ENCODE peak calls at places on chromosomes 2 and 18, in five cellular contexts. K is Peyer's patch, Y is cortex of kidney, X is Right ventricle myocardium inferior, I is left colon. A is an unnamed sample.

GRCh38 chr2:83022631-83023210 is 1436.4 kb downstream of the SUCLG1 start:
- DNase-seq in K (no peak), Y (no peak), X (no peak), I (no peak), A (no peak)

GRCh38 chr2:10495988-10496313 is 47.8 kb upstream of the ODC1 start:
- DNase-seq in K (no peak), Y (no peak), X (no peak), I (no peak), A (no peak)

GRCh38 chr18:50518787-50519520 is 40.9 kb upstream of the MAPK4 start:
- DNase-seq in K (no peak), Y (no peak), X (no peak), I (no peak), A (no peak)

GRCh38 chr2:231452799-231453508 is 11.3 kb downstream of the NCL start:
- DNase-seq in K (no peak), Y (no peak), X (no peak), I (no peak), A (peak)

GRCh38 chr2:129078548-129078947 is 759.9 kb upstream of the HS6ST1 start:
- DNase-seq in K (no peak), Y (no peak), X (no peak), I (no peak), A (no peak)

GRCh38 chr18:25880441-25880840 is 210.0 kb downstream of the SS18 start:
- DNase-seq in K (no peak), Y (no peak), X (no peak), I (no peak), A (no peak)

GRCh38 chr2:75403991-75404428 is 156.7 kb downstream of the EVA1A start:
- DNase-seq in K (no peak), Y (no peak), X (no peak), I (no peak), A (peak)

GRCh38 chr2:120398961-120399888 is 53.3 kb downstream of the INHBB start:
- DNase-seq in K (no peak), Y (no peak), X (no peak), I (peak), A (no peak)

GRCh38 chr2:168515502-168515901 is 59.4 kb downstream of the CERS6 start:
- DNase-seq in K (no peak), Y (no peak), X (no peak), I (no peak), A (no peak)

GRCh38 chr18:27143580-27144287 is 41.4 kb downstream of the CHST9 start:
- DNase-seq in K (no peak), Y (no peak), X (peak), I (no peak), A (no peak)

GRCh38 chr2:205699554-205700289 is 17.4 kb downstream of the NRP2 start:
- DNase-seq in K (no peak), Y (no peak), X (no peak), I (no peak), A (no peak)

GRCh38 chr2:8685697-8686358 is 4.0 kb downstream of the ID2 start:
- DNase-seq in K (peak), Y (no peak), X (peak), I (peak), A (peak)

GRCh38 chr2:12968399-12968798 is 251.7 kb downstream of the TRIB2 start:
- DNase-seq in K (no peak), Y (no peak), X (no peak), I (no peak), A (no peak)

GRCh38 chr2:197937804-197938203 is 133.4 kb downstream of the PLCL1 start:
- DNase-seq in K (no peak), Y (no peak), X (no peak), I (no peak), A (no peak)

GRCh38 chr18:25230658-25231326 is 121.2 kb downstream of the ZNF521 start:
- DNase-seq in K (no peak), Y (no peak), X (peak), I (peak), A (no peak)

GRCh38 chr2:205212357-205212756 is 469.9 kb upstream of the NRP2 start:
- DNase-seq in K (no peak), Y (no peak), X (no peak), I (no peak), A (no peak)

GRCh38 chr2:115867024-115867423 is 1424.6 kb downstream of the DPP10 start:
- DNase-seq in K (no peak), Y (no peak), X (no peak), I (no peak), A (no peak)

GRCh38 chr2:157536815-157537214 is 91.8 kb downstream of the ACVR1C start:
- DNase-seq in K (no peak), Y (no peak), X (no peak), I (no peak), A (no peak)

GRCh38 chr18:41323044-41323443 is 632.0 kb upstream of the PIK3C3 start:
- DNase-seq in K (no peak), Y (no peak), X (no peak), I (no peak), A (no peak)

GRCh38 chr2:196944570-196944969 is 18.1 kb upstream of the PGAP1 start:
- DNase-seq in K (no peak), Y (no peak), X (no peak), I (no peak), A (no peak)

GRCh38 chr2:206586609-206587008 is 55.7 kb upstream of the FAM237A start:
- DNase-seq in K (no peak), Y (no peak), X (no peak), I (no peak), A (no peak)

GRCh38 chr2:222290691-222291484 is 7.9 kb downstream of the PAX3 start:
- DNase-seq in K (no peak), Y (no peak), X (no peak), I (no peak), A (no peak)

GRCh38 chr2:190927257-190927656 is 46.6 kb downstream of the GLS start:
- DNase-seq in K (no peak), Y (no peak), X (no peak), I (no peak), A (no peak)

GRCh38 chr2:190213441-190214335 is 105.9 kb downstream of the HIBCH start:
- DNase-seq in K (no peak), Y (no peak), X (peak), I (no peak), A (no peak)

GRCh38 chr2:38750793-38751042 is 443 bp downstream of the SRSF7 start:
- DNase-seq in K (peak), Y (no peak), X (peak), I (peak), A (peak)

GRCh38 chr2:30979822-30980245 is 158.4 kb downstream of the GALNT14 start:
- DNase-seq in K (no peak), Y (no peak), X (no peak), I (no peak), A (peak)

GRCh38 chr18:45081579-45082181 is 401.0 kb downstream of the SETBP1 start:
- DNase-seq in K (no peak), Y (no peak), X (no peak), I (no peak), A (no peak)

GRCh38 chr2:164868563-164869419 is 27.2 kb upstream of the COBLL1 start:
- DNase-seq in K (no peak), Y (no peak), X (no peak), I (no peak), A (no peak)

GRCh38 chr2:104867351-104868080 is 13.6 kb downstream of the POU3F3 start:
- DNase-seq in K (no peak), Y (no peak), X (peak), I (no peak), A (no peak)

GRCh38 chr18:3281456-3282400 is 19.8 kb downstream of the MYL12B start:
- DNase-seq in K (no peak), Y (no peak), X (no peak), I (no peak), A (peak)

GRCh38 chr2:239465017-239466001 is 64.5 kb upstream of the HDAC4 start:
- DNase-seq in K (peak), Y (no peak), X (peak), I (peak), A (peak)

GRCh38 chr2:26462100-26462499 is 15.8 kb downstream of the OTOF start:
- DNase-seq in K (no peak), Y (no peak), X (peak), I (no peak), A (no peak)

GRCh38 chr2:236575501-236575900 is 5.9 kb downstream of the ACKR3 start:
- DNase-seq in K (no peak), Y (no peak), X (no peak), I (no peak), A (no peak)

GRCh38 chr2:112958428-112959108 is 19.2 kb upstream of the IL36G start:
- DNase-seq in K (no peak), Y (no peak), X (no peak), I (peak), A (peak)

GRCh38 chr2:74958277-74959105 is at the start of gene POLE4:
- DNase-seq in K (peak), Y (peak), X (peak), I (peak), A (peak)

GRCh38 chr18:79095216-79095615 is 26.0 kb downstream of the ATP9B start:
- DNase-seq in K (no peak), Y (no peak), X (no peak), I (no peak), A (no peak)

GRCh38 chr2:230124792-230125452 is 56.2 kb upstream of the SLC16A14 start:
- DNase-seq in K (peak), Y (no peak), X (peak), I (peak), A (no peak)

GRCh38 chr18:74152906-74153305 is 4.6 kb downstream of the TIMM21 start:
- DNase-seq in K (no peak), Y (no peak), X (no peak), I (no peak), A (no peak)

GRCh38 chr2:170324640-170325046 is 146.7 kb downstream of the MYO3B start:
- DNase-seq in K (no peak), Y (no peak), X (no peak), I (no peak), A (peak)

A was measured in RKO.